ENCODE peak calls at places on chromosomes 6 and 20, in six cellular contexts. B is GM06990; H is ovary; G is endothelial cell; Q is tibial nerve; A is CD4-positive, alpha-beta T cell. Z is an unnamed sample.

GRCh38 chr6:101296184-101296583 is 97.3 kb upstream of the GRIK2 start:
- DNase-seq in B (no peak), G (no peak), Q (no peak), H (no peak), A (no peak), Z (no peak)

GRCh38 chr20:7694940-7695567 is 245.2 kb downstream of the HAO1 start:
- DNase-seq in B (no peak), G (no peak), H (no peak), Q (no peak), A (no peak), Z (no peak)

GRCh38 chr6:14108571-14109410 is 8.8 kb upstream of the CD83 start:
- DNase-seq in B (peak), A (no peak), Q (no peak), G (no peak), H (no peak), Z (no peak)

GRCh38 chr6:70413829-70414494 is 654 bp downstream of the FAM135A start:
- DNase-seq in A (peak), H (no peak), B (no peak), Q (peak), G (no peak), Z (no peak)

GRCh38 chr6:87756858-87757257 is 54.8 kb upstream of the AKIRIN2 start:
- DNase-seq in G (no peak), H (no peak), Q (no peak), A (peak), B (peak), Z (no peak)

GRCh38 chr20:36113015-36113414 is 41.5 kb upstream of the EPB41L1 start:
- DNase-seq in G (no peak), Q (no peak), H (no peak), A (no peak), B (no peak), Z (no peak)

GRCh38 chr20:38196016-38196415 is 30.9 kb upstream of the TGM2 start:
- DNase-seq in H (no peak), B (no peak), Q (no peak), G (no peak), A (no peak), Z (no peak)

GRCh38 chr6:106820412-106820852 is 154.1 kb downstream of the CD24 start:
- DNase-seq in G (no peak), H (no peak), A (no peak), Q (no peak), B (no peak), Z (no peak)

GRCh38 chr6:158771399-158772158 is 47.6 kb downstream of the EZR start:
- DNase-seq in B (no peak), H (no peak), A (no peak), Q (no peak), G (no peak), Z (no peak)

GRCh38 chr6:4341078-4341797 is 205.9 kb upstream of the ECI2 start:
- DNase-seq in A (no peak), H (no peak), G (no peak), Q (no peak), B (no peak), Z (no peak)

GRCh38 chr20:49858076-49858565 is 45.5 kb downstream of the SLC9A8 start:
- DNase-seq in B (no peak), H (no peak), G (no peak), A (no peak), Q (no peak), Z (no peak)

GRCh38 chr20:1424336-1424735 is 31.5 kb upstream of the FKBP1A start:
- DNase-seq in H (no peak), G (no peak), B (no peak), A (no peak), Q (no peak), Z (no peak)

GRCh38 chr6:168828035-168828434 is 387.1 kb downstream of the SMOC2 start:
- DNase-seq in B (no peak), H (no peak), A (no peak), G (no peak), Q (no peak), Z (no peak)

GRCh38 chr6:108734336-108734922 is 113.8 kb upstream of the ARMC2 start:
- DNase-seq in Q (no peak), B (no peak), G (no peak), H (no peak), A (no peak), Z (no peak)

GRCh38 chr6:40436685-40437604 is 150.2 kb downstream of the LRFN2 start:
- DNase-seq in B (no peak), A (no peak), G (no peak), H (no peak), Q (no peak), Z (no peak)

GRCh38 chr6:19322691-19323470 is 514.3 kb upstream of the ID4 start:
- DNase-seq in Q (no peak), B (no peak), G (no peak), A (no peak), H (no peak), Z (no peak)

GRCh38 chr6:31405996-31406395 is 2.6 kb downstream of the MICA start:
- DNase-seq in Q (no peak), A (no peak), B (no peak), H (no peak), G (no peak), Z (no peak)

GRCh38 chr6:46437671-46438221 is 53.5 kb downstream of the RCAN2 start:
- DNase-seq in A (no peak), Q (no peak), G (no peak), B (no peak), H (no peak), Z (no peak)

GRCh38 chr6:119350202-119351004 is 842 bp upstream of the MAN1A1 start:
- DNase-seq in G (no peak), Q (peak), H (no peak), B (peak), A (no peak), Z (no peak)

GRCh38 chr6:161236091-161236633 is 37.7 kb downstream of the AGPAT4 start:
- DNase-seq in B (peak), G (no peak), H (no peak), Q (no peak), A (no peak), Z (no peak)

GRCh38 chr6:93416575-93417420 is 2.6 kb downstream of the EPHA7 start:
- DNase-seq in A (no peak), Q (no peak), G (peak), B (no peak), H (peak), Z (peak)

GRCh38 chr6:128605961-128606360 is 85.6 kb upstream of the PTPRK start:
- DNase-seq in Q (no peak), A (no peak), B (no peak), H (no peak), G (no peak), Z (no peak)

GRCh38 chr6:75396005-75396800 is 97.4 kb downstream of the FILIP1 start:
- DNase-seq in G (no peak), H (no peak), A (no peak), Q (no peak), B (no peak), Z (no peak)

GRCh38 chr6:21733311-21733710 is 139.8 kb downstream of the SOX4 start:
- DNase-seq in G (no peak), A (no peak), Q (no peak), H (no peak), B (no peak), Z (no peak)

GRCh38 chr20:41734506-41734945 is 116.3 kb upstream of the CHD6 start:
- DNase-seq in G (peak), H (no peak), A (no peak), Q (peak), B (no peak), Z (peak)

GRCh38 chr6:127518710-127519468 is at the start of gene MTCL3:
- DNase-seq in Q (no peak), A (no peak), B (no peak), H (no peak), G (peak), Z (no peak)

GRCh38 chr6:108002365-108003221 is 44.6 kb upstream of the SEC63 start:
- DNase-seq in B (no peak), A (no peak), H (no peak), Q (peak), G (no peak), Z (no peak)

GRCh38 chr6:162056745-162057144 is 670.8 kb downstream of the PRKN start:
- DNase-seq in B (no peak), A (no peak), H (no peak), G (peak), Q (no peak), Z (no peak)

GRCh38 chr6:6715465-6715864 is 126.9 kb downstream of the LY86 start:
- DNase-seq in G (no peak), Q (no peak), H (no peak), B (no peak), A (no peak), Z (no peak)

GRCh38 chr20:33415948-33416347 is 14.6 kb upstream of the CDK5RAP1 start:
- DNase-seq in H (no peak), Q (peak), A (no peak), G (peak), B (no peak), Z (no peak)
- TF ChIP-seq CTCF in H (no peak), Q (peak), A (peak), G (peak), B (peak), Z (peak)

DNA sequence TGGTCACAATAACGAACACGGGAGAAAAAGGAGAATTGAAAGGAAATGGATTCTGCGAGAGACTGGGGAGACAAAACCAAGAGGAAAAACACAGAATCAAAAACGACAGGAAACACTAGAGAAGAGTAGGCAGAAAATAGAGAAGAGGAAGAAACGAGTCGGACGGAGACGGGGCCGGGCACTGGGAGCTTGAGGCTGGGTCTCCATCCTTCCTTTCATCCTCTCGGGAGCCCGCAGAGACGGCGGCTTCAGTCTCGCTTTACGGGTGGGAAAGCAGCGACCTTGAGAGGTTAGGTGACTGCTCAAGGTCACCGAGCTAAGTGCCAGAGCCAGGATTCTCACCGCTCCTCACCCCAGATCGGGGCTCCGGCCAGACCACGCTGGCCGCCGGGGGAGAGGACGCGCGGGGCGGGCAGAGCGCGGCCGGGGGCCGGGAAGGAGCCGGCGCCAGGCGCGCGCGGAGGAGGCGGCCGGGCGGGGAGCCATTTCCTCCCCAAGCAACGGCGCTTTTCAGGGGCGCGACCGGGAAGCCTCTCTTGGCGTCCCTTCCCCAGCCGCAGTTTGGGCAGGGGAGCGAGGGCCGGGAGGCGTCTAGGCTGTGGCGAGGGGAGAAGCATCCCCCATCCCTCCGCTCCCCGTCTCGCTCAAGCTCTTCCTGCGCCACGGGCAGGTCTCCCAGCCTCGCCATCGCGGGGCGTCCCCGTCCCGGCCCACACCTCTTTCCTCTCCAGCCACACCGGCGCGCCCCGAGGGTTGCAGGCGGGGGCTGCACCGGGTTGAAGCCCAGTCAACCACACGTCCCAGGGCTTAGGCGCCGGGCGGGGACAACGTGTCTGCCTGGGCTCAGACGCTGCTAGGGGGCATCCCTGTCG is 24.0 kb upstream of the MAP3K7 start:
- DNase-seq in Q (peak), A (no peak), H (peak), B (peak), G (peak), Z (peak)
- TF ChIP-seq CTCF in Q (no peak), A (no peak), H (peak), B (no peak), G (no peak), Z (peak)

DNA sequence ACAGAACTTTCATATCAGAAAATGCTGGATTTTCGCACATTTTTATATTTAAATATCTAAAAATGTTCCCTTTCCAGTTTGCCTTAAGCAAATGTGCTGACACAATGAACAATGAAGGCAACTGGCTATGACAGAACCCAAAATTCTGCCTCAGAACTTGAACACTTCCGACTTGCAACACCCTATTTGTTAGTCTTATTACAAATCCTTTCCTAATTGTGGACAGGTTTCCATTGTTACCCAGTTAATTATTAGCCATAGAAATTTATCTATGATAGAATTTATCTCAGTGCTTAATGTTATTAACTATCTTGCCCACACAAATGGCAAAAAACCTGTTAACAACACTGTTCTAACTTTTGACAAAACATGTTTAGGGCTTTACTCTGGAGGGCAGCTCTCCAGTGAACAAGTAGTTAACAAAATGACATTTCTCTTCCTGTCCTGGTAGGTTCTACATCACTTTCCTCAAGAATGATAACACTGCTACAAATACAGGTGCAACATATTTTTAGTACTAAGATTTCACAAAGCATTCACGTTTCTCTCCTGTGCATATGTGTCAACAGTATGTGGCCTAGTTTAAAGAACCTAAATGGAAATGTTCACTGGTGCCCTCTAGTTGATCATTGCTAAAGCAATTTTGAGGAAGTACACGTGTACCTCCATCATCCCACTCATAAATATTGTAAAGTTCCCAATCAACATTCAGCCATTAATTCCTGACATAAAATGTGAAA is 58.4 kb downstream of the HIVEP2 start:
- DNase-seq in A (no peak), B (peak), H (no peak), G (no peak), Q (no peak), Z (no peak)
- TF ChIP-seq CTCF in A (peak), B (peak), H (peak), G (no peak), Q (no peak), Z (no peak)

GRCh38 chr6:42453027-42453648 is 1.4 kb upstream of the TRERF1 start:
- DNase-seq in Q (peak), B (peak), G (peak), H (peak), A (peak), Z (peak)
- TF ChIP-seq CTCF in Q (peak), B (no peak), G (no peak), H (no peak), A (no peak), Z (no peak)

DNA sequence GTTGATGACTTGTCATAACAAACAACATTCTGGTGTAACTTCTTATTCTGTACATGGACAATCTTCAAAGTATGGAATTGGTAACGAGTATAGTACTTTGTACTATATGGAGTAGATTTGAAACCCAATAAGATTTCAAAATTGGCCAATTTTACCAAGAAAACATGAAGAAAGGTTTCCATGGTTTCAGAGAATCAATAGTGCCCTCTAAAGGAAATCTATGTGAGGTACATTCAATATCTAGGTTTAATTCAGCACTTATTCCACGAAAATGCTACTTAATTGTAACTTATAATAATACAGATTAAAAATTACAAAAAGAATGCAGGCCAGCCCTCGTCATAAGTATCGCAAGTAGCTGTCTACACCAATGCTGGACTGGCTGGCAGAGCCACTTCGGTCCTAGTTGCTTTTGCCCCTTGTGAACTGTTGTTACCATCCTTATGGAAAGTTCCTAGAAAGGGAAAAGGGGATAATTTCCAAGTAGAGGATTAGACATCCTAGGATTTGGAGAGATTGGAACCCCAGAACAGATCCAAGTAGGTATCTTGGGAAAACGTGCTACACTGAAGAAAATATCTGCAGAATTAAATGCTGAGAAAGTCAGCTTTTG is 70.9 kb downstream of the LCA5 start:
- DNase-seq in G (no peak), A (no peak), H (no peak), B (no peak), Q (no peak), Z (no peak)
- TF ChIP-seq CTCF in G (peak), A (peak), H (no peak), B (peak), Q (peak), Z (peak)

GRCh38 chr6:137923866-137924616 is 57.0 kb downstream of the TNFAIP3 start:
- DNase-seq in H (no peak), A (no peak), B (no peak), G (no peak), Q (no peak), Z (no peak)

GRCh38 chr6:137920331-137920730 is 53.3 kb downstream of the TNFAIP3 start:
- DNase-seq in G (no peak), H (no peak), Q (no peak), B (no peak), A (no peak), Z (no peak)

GRCh38 chr6:137919837-137920304 is 52.8 kb downstream of the TNFAIP3 start:
- DNase-seq in G (no peak), A (no peak), H (no peak), B (no peak), Q (no peak), Z (no peak)

GRCh38 chr6:137919512-137919823 is 52.4 kb downstream of the TNFAIP3 start:
- DNase-seq in A (no peak), H (no peak), Q (no peak), B (no peak), G (no peak), Z (no peak)

GRCh38 chr6:137921823-137922222 is 54.8 kb downstream of the TNFAIP3 start:
- DNase-seq in G (no peak), H (no peak), Q (no peak), B (no peak), A (no peak), Z (no peak)
- TF ChIP-seq CTCF in G (no peak), H (no peak), Q (no peak), B (peak), A (no peak), Z (peak)

GRCh38 chr6:130858054-130858453 is 30.8 kb downstream of the SMLR1 start:
- DNase-seq in Q (no peak), B (no peak), H (no peak), G (no peak), A (no peak), Z (no peak)

GRCh38 chr6:130858498-130859160 is 31.4 kb downstream of the SMLR1 start:
- DNase-seq in H (no peak), A (no peak), Q (no peak), G (no peak), B (no peak), Z (no peak)

GRCh38 chr6:130863415-130864230 is 36.4 kb downstream of the SMLR1 start:
- DNase-seq in B (no peak), A (no peak), Q (no peak), G (no peak), H (no peak), Z (no peak)

GRCh38 chr6:130862370-130862769 is 35.2 kb downstream of the SMLR1 start:
- DNase-seq in G (no peak), A (no peak), H (no peak), Q (no peak), B (no peak), Z (no peak)

GRCh38 chr6:130859161-130859867 is 32.1 kb downstream of the SMLR1 start:
- DNase-seq in A (no peak), B (no peak), G (no peak), H (no peak), Q (no peak), Z (no peak)
- TF ChIP-seq CTCF in A (no peak), B (no peak), G (no peak), H (no peak), Q (no peak), Z (no peak)